ENCODE peak calls at places on chromosomes 1 and 21, in seven cellular contexts. W, N, L, P, H, Q and C are unnamed samples.

GRCh38 chr1:109104364-109105151 is 9.4 kb upstream of the ELAPOR1 start:
- DNase-seq in Q (no peak), W (no peak), L (no peak), N (peak), H (no peak), P (no peak), C (no peak)

GRCh38 chr1:3863231-3863935 is 6.1 kb downstream of the DFFB start:
- DNase-seq in W (no peak), L (no peak), Q (no peak), H (no peak), P (no peak), N (no peak), C (no peak)

GRCh38 chr1:234246638-234247116 is 126.6 kb upstream of the COA6 start:
- DNase-seq in P (no peak), N (no peak), H (no peak), L (peak), W (no peak), Q (no peak), C (peak)

GRCh38 chr1:98523256-98523655 is 138.3 kb upstream of the SNX7 start:
- DNase-seq in L (no peak), P (no peak), W (no peak), H (no peak), N (no peak), Q (no peak), C (no peak)

GRCh38 chr1:158534496-158534895 is 19.7 kb downstream of the OR6Y1 start:
- DNase-seq in Q (no peak), H (no peak), N (no peak), P (no peak), W (no peak), L (no peak), C (no peak)

GRCh38 chr1:228037401-228038386 is 30.9 kb downstream of the WNT3A start:
- DNase-seq in L (peak), N (peak), H (peak), Q (peak), W (no peak), P (no peak), C (no peak)

GRCh38 chr21:39057121-39057520 is 126.1 kb downstream of the PSMG1 start:
- DNase-seq in H (no peak), N (no peak), L (no peak), P (no peak), W (no peak), Q (no peak), C (no peak)

GRCh38 chr1:20640183-20640597 is 6.9 kb downstream of the PINK1 start:
- DNase-seq in N (peak), Q (peak), P (peak), W (peak), L (peak), H (peak), C (peak)

GRCh38 chr1:149977345-149977744 is 33.2 kb downstream of the OTUD7B start:
- DNase-seq in H (no peak), L (no peak), Q (no peak), W (no peak), P (no peak), N (no peak), C (no peak)

GRCh38 chr1:153071511-153071910 is at the start of gene SPRR2B:
- DNase-seq in H (no peak), P (no peak), Q (no peak), L (no peak), W (no peak), N (no peak), C (no peak)

GRCh38 chr1:68320349-68320748 is 88.0 kb upstream of the WLS start:
- DNase-seq in Q (no peak), L (peak), W (no peak), N (no peak), P (no peak), H (peak), C (no peak)

GRCh38 chr1:45615885-45616284 is 8.0 kb downstream of the CCDC17 start:
- DNase-seq in Q (no peak), P (no peak), W (no peak), H (no peak), L (no peak), N (no peak), C (no peak)

GRCh38 chr1:200429221-200429751 is 19.4 kb upstream of the ZNF281 start:
- DNase-seq in H (no peak), N (peak), P (peak), L (no peak), Q (no peak), W (no peak), C (no peak)

GRCh38 chr1:156257711-156258110 is 9.9 kb upstream of the PAQR6 start:
- DNase-seq in W (no peak), L (no peak), P (no peak), Q (no peak), N (no peak), H (no peak), C (no peak)

GRCh38 chr1:64471218-64471719 is 1.3 kb downstream of the CACHD1 start:
- DNase-seq in H (peak), N (no peak), P (peak), W (no peak), Q (peak), L (peak), C (no peak)

GRCh38 chr1:160124709-160125478 is 9.3 kb downstream of the ATP1A2 start:
- DNase-seq in L (no peak), N (peak), Q (no peak), P (peak), W (peak), H (no peak), C (no peak)

GRCh38 chr1:109240158-109241152 is 8.9 kb upstream of the CELSR2 start:
- DNase-seq in H (peak), P (peak), W (no peak), N (peak), Q (no peak), L (peak), C (peak)

GRCh38 chr1:119112791-119113190 is 27.7 kb downstream of the WARS2 start:
- DNase-seq in W (no peak), N (peak), L (no peak), Q (no peak), H (no peak), P (no peak), C (no peak)

GRCh38 chr1:42322577-42322976 is 12.5 kb downstream of the FOXJ3 start:
- DNase-seq in L (no peak), Q (peak), N (peak), H (no peak), P (peak), W (no peak), C (no peak)

GRCh38 chr1:180912211-180912800 is 391 bp upstream of the KIAA1614 start:
- DNase-seq in L (peak), W (no peak), N (peak), P (peak), H (peak), Q (no peak), C (no peak)

GRCh38 chr1:219121634-219122033 is 52.0 kb upstream of the LYPLAL1 start:
- DNase-seq in H (peak), N (no peak), P (no peak), L (no peak), Q (no peak), W (no peak), C (no peak)

GRCh38 chr1:50981741-50982140 is 11.7 kb downstream of the CDKN2C start:
- DNase-seq in P (no peak), L (no peak), H (no peak), W (no peak), N (no peak), Q (no peak), C (no peak)

GRCh38 chr1:186987769-186988168 is 159.0 kb downstream of the PLA2G4A start:
- DNase-seq in P (no peak), H (no peak), L (no peak), Q (no peak), W (no peak), N (no peak), C (no peak)

GRCh38 chr1:103142466-103142865 is 34.1 kb upstream of the COL11A1 start:
- DNase-seq in N (no peak), L (no peak), H (no peak), W (no peak), P (no peak), Q (no peak), C (no peak)

GRCh38 chr21:32020551-32020950 is 147.7 kb downstream of the HUNK start:
- DNase-seq in L (no peak), Q (no peak), H (no peak), W (no peak), P (no peak), N (no peak), C (no peak)

GRCh38 chr1:45945426-45945825 is 142.0 kb downstream of the MAST2 start:
- DNase-seq in W (no peak), P (peak), N (peak), L (no peak), Q (peak), H (no peak), C (no peak)

GRCh38 chr1:200646515-200646914 is 23.2 kb downstream of the DDX59 start:
- DNase-seq in P (no peak), L (no peak), N (no peak), Q (no peak), W (no peak), H (no peak), C (no peak)

GRCh38 chr1:232423591-232423990 is 206.3 kb downstream of the SIPA1L2 start:
- DNase-seq in H (no peak), L (no peak), Q (no peak), P (peak), N (peak), W (no peak), C (no peak)

GRCh38 chr1:26478159-26478558 is 5.9 kb downstream of the HMGN2 start:
- DNase-seq in H (no peak), W (no peak), L (no peak), P (no peak), N (no peak), Q (no peak), C (no peak)

GRCh38 chr1:28553229-28553930 is 495 bp downstream of the TRNAU1AP start:
- DNase-seq in P (peak), L (no peak), W (no peak), H (peak), N (peak), Q (no peak), C (peak)

GRCh38 chr1:227885648-227886502 is 61.9 kb downstream of the WNT9A start:
- DNase-seq in P (peak), L (peak), W (peak), Q (no peak), N (peak), H (no peak), C (no peak)

GRCh38 chr1:109786531-109787021 is 22.9 kb upstream of the EPS8L3 start:
- DNase-seq in W (no peak), L (no peak), H (no peak), Q (no peak), P (peak), N (no peak), C (no peak)

GRCh38 chr21:42417533-42417932 is 13.8 kb downstream of the UBASH3A start:
- DNase-seq in N (no peak), Q (no peak), P (no peak), L (no peak), H (no peak), W (no peak), C (no peak)

GRCh38 chr21:42423197-42423675 is 19.5 kb downstream of the UBASH3A start:
- DNase-seq in H (no peak), W (no peak), L (no peak), P (no peak), N (no peak), Q (no peak), C (peak)

GRCh38 chr21:42423685-42424084 is 20.0 kb downstream of the UBASH3A start:
- DNase-seq in P (no peak), H (no peak), W (no peak), Q (no peak), N (no peak), L (no peak), C (no peak)

GRCh38 chr21:42419845-42420244 is 16.1 kb downstream of the UBASH3A start:
- DNase-seq in W (no peak), N (no peak), P (no peak), Q (no peak), H (no peak), L (no peak), C (no peak)

DNA sequence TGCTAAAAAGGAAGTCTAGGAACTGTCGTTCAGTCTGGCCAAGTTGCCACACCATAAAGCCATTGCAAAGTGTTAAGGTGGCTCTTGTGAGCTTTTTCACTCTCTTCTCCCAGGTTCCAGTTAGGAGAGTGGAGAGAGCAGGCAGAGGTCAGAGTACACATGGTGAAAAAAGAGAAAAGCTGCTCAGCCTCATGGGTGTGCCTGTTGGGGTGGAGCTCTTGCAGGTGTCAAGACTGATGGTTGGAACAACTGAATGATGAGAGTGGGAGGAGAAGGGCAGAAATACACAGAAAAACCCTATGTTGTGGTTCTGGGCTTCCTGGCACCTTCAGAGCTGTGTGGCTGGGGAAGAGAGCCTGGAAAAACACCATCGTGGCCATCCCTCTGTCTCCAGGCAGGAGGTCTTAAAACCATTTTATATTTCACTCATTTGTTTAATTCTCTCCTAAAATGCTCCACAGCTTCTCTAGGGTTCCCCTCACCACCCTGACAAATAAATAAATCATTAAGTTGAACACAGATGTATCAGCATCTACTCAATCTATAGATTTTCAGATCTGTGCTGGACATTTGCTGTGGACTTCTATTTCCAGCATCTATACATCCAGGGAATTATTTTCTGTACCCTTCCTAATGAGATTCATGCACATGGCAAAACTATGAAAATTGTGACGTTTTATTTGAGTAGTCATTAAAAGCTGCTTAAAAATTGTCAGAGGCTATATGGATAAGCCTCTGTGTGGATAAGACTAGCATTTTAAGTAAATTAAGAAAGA is 17.5 kb downstream of the UBASH3A start:
- DNase-seq in P (no peak), W (no peak), N (no peak), Q (no peak), H (no peak), L (no peak), C (no peak)
- H3K4me2 ChIP-seq in P (no peak), W (no peak), N (no peak), Q (no peak), H (no peak), L (no peak), C (no peak)

DNA sequence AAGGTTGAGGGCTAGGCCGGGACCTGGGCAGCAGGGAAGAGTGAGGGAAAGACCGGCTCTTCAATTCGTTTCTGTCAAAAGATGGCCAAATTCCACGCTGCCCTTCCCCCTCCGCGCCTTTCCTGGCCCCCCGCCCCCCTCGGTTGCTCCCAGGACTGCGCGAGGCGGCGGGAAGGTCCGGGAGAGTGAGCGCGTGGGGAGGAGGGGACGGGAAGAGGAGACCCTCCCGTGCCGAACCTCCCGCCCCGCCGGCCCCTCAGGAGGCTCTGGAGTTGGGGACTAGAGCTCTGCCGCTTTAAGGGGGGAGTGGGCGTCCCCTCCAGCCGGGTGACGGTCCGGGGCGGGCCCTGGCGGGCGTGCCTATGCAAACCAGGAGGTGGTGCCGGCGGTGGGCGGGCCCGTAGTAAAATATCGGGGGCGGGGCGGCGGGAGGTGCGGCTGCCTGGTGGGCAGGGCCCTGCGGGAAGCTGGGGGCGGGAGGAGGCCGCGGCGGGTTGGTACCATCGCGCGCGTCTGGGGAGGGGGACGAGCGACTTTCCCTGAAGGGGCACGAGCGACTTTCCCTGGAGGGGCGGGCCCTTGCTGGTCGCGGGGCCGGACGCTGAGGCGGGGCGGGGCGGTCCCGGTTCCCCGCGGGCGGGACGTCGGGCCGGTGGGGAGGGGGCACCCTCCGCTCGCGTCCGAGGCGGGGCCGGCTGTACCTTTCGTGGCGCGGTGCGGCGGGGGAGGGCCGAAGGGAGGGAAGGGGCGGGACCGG is 58.2 kb downstream of the BCL9 start:
- DNase-seq in P (peak), L (peak), N (peak), W (peak), Q (peak), H (peak), C (peak)
- H3K9ac ChIP-seq in P (peak), L (peak), N (peak), W (peak), Q (peak), H (peak), C (peak)

DNA sequence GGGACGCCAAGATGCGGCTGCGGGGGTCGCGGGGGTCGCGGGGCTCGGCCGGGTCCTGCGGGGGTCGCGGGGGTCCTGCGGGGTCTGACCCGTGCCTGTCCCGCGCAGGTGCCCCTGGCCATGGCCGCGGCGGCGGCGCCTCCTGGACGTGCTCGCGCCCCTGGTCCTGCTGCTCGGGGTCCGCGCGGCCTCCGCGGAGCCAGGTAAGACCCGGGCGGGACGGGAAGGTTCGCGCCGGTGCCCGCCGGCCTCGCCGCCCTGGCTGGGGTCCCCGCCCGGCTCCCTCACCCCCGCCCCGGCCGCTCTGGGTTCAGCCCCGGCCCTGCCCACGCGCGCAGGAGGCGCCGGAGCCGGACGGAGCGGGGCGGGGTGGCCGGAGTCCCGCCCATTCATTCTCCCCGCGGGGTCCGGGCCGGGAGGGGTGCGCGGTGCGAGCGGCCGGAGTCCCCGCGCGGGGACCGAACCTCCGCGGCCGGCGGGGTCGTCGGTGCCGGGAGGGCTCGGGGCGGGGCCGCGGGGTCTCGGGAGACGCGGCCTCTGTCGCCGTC is 380 bp downstream of the COL18A1 start:
- DNase-seq in P (no peak), H (peak), W (no peak), L (no peak), Q (peak), N (peak), C (no peak)
- H3K4me2 ChIP-seq in P (peak), H (peak), W (peak), L (no peak), Q (no peak), N (no peak), C (no peak)

DNA sequence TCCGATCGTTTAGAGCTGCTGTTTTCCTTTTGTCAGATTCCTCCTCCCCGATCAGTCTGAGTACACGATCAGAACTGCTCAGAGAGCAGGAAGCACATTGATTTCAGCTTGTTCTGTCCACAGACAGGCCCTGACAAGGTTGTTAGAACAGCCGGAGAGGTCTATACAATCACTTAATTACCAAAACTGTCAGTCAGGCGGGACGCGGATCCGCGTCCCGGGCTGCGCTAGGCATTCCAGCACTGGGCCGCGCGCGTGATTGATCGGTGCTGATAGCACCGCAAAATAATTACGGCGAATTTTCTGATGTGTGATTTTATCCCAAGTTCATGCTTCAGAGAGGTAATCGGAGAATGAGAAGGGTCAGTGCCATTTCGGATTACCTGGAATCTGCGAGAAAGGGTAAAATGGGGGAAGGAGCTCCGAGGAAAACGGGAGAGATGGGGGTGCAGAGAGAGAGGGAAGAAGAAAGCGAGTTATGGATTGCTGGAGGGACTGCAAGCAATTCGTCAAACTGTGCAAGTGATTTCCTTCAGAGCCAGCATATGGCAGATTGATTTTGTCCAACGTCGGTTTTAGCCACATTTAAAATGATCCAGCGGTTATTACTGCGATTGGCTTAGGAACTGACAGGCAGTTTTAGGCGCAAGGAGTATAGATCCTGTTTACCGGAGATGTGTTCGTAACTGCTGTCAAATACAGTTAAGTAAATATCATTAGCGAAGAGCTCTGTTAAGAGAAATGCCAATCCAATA is 9.0 kb upstream of the BARHL2 start:
- DNase-seq in N (peak), W (no peak), P (peak), L (no peak), H (peak), Q (no peak), C (no peak)
- H3K9ac ChIP-seq in N (no peak), W (no peak), P (no peak), L (no peak), H (no peak), Q (no peak), C (no peak)